ENCODE peak calls at places on chromosomes 2 and 18, in nine cellular contexts. U is GM13976, O is right lobe of liver, N is HepG2, T is PC-9, G is astrocyte of the cerebellum, A is keratinocyte, F is MCF 10A, L is left lung. Y is an unnamed sample.

GRCh38 chr2:96409543-96410184 is 74.1 kb downstream of the NCAPH start:
- DNase-seq in F (no peak), N (no peak), O (no peak), A (no peak), G (peak), U (no peak), T (no peak), L (no peak), Y (no peak)

GRCh38 chr2:43009448-43009847 is 217.0 kb downstream of the ZFP36L2 start:
- DNase-seq in A (no peak), F (no peak), N (no peak), O (no peak), U (no peak), G (no peak), T (no peak), L (no peak), Y (no peak)

GRCh38 chr18:7464245-7464966 is 102.7 kb upstream of the PTPRM start:
- DNase-seq in A (no peak), N (no peak), O (no peak), U (no peak), G (no peak), L (no peak), T (no peak), F (no peak), Y (no peak)

GRCh38 chr2:29322011-29322410 is 206.8 kb downstream of the CLIP4 start:
- DNase-seq in T (no peak), L (no peak), U (no peak), O (no peak), A (no peak), N (no peak), G (no peak), F (no peak), Y (no peak)

GRCh38 chr18:47883771-47884413 is 46.6 kb downstream of the SMAD2 start:
- DNase-seq in U (no peak), A (peak), L (no peak), T (no peak), O (no peak), F (peak), G (peak), N (no peak), Y (no peak)

GRCh38 chr2:188524519-188525113 is 232.9 kb downstream of the GULP1 start:
- DNase-seq in L (no peak), F (peak), U (peak), T (peak), O (no peak), A (no peak), N (peak), G (peak), Y (peak)

GRCh38 chr2:41020318-41020717 is 568.4 kb upstream of the SLC8A1 start:
- DNase-seq in O (no peak), N (no peak), G (no peak), L (no peak), F (no peak), T (no peak), A (no peak), U (no peak), Y (no peak)

GRCh38 chr18:31102020-31102684 is at the start of gene DSC2:
- DNase-seq in N (peak), F (peak), A (no peak), L (peak), G (no peak), O (peak), U (peak), T (peak), Y (peak)

DNA sequence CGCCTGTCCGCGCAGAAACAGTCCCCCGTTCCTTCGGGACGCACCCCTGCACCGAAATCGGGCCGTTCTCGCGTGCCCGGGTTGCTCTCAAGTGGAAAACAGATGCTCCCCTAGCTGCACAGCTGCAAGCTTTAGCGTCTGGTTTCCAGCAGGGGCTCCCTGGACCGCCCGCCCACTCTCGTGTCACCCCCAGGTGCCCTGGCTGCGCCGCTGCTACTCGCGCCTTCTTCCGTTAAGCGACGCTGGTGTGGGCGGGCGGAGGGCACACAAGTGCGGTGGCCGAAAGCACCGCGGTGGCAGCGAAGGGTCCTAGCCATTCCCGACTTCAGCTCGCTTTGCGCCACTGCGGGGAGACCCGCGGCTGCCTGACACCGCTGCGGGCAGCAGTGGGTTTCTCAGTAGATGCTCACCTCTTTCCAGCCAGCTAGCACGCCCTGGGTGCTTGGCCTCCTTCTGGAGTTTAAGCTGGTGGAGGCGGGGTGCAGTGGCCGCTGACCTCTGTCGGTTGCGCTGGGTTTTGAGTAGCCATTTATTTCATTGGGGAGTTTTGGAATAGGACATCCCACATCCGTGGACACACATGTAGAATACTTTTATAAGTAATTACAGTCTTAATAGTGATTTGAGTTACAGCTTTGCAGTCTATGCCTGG is 806 bp downstream of the ZNF407 start:
- DNase-seq in L (peak), G (no peak), O (peak), F (peak), U (peak), T (peak), N (peak), A (no peak), Y (peak)
- TF ChIP-seq CTCF in L (no peak), G (no peak), O (peak), F (no peak), U (peak), T (no peak), N (peak), A (peak), Y (no peak)

GRCh38 chr18:49059028-49059670 is 108.4 kb upstream of the SMAD7 start:
- DNase-seq in F (no peak), N (peak), T (no peak), A (no peak), O (no peak), L (no peak), G (no peak), U (no peak), Y (no peak)
- TF ChIP-seq CTCF in F (no peak), N (peak), T (no peak), A (no peak), O (no peak), L (no peak), G (peak), U (no peak), Y (no peak)

DNA sequence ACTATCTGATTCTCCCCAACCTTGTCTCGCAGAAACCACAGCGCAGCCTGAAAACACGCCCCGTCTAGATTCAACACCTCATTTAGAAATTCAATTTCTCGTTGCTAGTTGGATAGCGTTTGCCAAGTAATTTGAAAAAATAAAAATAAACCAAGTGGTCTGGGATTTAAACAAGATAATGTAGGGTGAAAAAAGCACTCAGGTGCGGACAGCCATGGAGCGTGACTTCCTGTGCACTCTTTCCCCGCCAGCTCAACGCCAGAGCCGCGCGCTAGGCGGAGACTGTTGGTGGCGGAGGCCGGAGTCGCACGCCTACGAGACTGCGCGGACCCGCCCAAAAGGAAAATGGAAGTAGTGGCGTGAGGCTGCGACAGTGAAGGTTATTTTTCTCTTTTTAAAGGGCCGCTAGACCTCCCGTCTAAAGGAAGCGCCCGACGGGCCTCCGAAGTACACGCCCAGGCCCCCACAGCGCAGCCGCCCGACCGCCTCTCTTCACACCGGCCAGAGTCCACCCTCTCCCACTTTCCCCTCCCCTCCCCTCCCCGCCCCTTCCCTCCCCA is 584 bp upstream of the CCNT2 start:
- DNase-seq in U (no peak), T (no peak), L (no peak), A (peak), F (no peak), G (no peak), N (no peak), O (no peak), Y (no peak)
- TF ChIP-seq CTCF in U (peak), T (peak), L (no peak), A (peak), F (peak), G (peak), N (peak), O (peak), Y (peak)

GRCh38 chr2:45494978-45495293 is 116.1 kb downstream of the SRBD1 start:
- DNase-seq in G (no peak), T (no peak), O (no peak), U (no peak), F (no peak), A (no peak), L (no peak), N (no peak), Y (no peak)
- TF ChIP-seq CTCF in G (no peak), T (peak), O (no peak), U (no peak), F (no peak), A (no peak), L (no peak), N (no peak), Y (no peak)

DNA sequence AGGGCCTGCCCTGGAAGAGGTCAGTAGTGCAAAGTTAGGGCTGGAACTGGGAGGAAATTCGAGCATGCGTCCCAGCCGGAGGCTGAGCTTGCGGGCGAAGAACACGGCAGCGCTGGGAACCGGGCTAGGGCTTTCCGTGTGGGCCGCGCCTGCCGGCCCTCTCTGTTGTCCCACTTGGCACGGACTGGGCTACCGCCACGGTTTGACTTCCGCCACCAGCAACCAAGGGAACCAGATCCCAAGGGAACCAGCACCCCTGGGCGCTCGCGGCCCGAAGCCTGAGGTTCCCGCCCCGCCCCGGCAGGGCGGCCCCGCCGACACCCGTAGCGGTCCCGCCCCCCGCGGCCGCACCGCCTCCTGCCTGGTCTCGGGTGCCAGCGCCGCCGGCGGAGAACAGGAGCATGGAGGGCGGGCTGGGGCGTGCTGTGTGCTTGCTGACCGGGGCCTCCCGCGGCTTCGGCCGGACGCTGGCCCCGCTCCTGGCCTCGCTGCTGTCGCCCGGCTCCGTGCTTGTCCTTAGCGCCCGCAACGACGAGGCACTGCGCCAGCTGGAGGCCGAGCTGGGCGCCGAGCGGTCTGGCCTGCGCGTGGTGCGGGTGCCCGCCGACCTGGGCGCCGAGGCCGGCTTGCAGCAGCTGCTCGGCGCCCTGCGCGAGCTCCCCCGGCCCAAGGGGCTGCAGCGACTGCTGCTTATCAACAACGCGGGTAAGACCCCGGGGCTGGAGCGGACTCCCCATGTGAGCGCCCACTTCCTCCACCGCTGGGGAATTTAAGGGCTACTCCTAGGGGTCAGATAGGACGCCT is at the start of gene SPR:
- DNase-seq in L (peak), F (peak), G (no peak), T (peak), U (peak), N (peak), O (peak), A (no peak), Y (peak)
- TF ChIP-seq CTCF in L (no peak), F (no peak), G (no peak), T (no peak), U (no peak), N (peak), O (no peak), A (no peak), Y (no peak)

GRCh38 chr18:75261430-75262223 is 51.0 kb downstream of the TSHZ1 start:
- DNase-seq in O (no peak), N (no peak), G (no peak), T (no peak), U (no peak), L (no peak), A (no peak), F (no peak), Y (no peak)
- TF ChIP-seq CTCF in O (no peak), N (no peak), G (no peak), T (no peak), U (no peak), L (no peak), A (no peak), F (no peak), Y (no peak)

GRCh38 chr2:45786831-45787357 is 135.4 kb downstream of the PRKCE start:
- DNase-seq in L (no peak), F (peak), N (no peak), A (no peak), U (no peak), T (no peak), G (no peak), O (no peak), Y (no peak)
- TF ChIP-seq CTCF in L (no peak), F (no peak), N (no peak), A (no peak), U (no peak), T (no peak), G (no peak), O (no peak), Y (no peak)

DNA sequence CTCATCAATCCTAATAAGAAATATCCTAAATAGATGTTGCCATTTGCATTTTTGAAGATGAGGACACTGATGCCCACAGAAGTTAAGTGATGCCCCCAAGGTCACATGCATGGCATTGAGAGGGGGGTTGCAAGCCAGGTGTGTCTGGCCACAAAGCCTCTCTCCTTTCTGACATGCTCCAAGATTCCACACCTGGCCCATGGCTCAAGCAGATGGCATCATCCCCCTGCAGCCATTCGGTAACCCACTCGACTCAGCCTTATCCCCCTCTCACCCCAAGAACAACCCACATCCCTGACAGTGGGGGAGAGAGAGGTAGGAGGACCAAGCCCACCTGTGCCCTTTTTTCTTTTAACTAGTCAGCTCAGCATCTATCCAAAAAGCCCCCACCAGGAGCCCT is 16.5 kb upstream of the TEX51 start:
- DNase-seq in G (no peak), L (no peak), T (no peak), A (no peak), N (no peak), O (no peak), U (no peak), F (no peak), Y (no peak)
- TF ChIP-seq CTCF in G (no peak), L (no peak), T (no peak), A (no peak), N (no peak), O (no peak), U (no peak), F (no peak), Y (no peak)

GRCh38 chr2:86521922-86522321 is 41.3 kb downstream of the CHMP3 start:
- DNase-seq in G (no peak), T (no peak), U (no peak), L (no peak), F (no peak), N (no peak), A (no peak), O (no peak), Y (no peak)

GRCh38 chr2:86520153-86520552 is 43.1 kb downstream of the CHMP3 start:
- DNase-seq in N (no peak), O (no peak), F (no peak), A (no peak), U (no peak), L (no peak), T (no peak), G (no peak), Y (no peak)

GRCh38 chr2:86519349-86519748 is 43.9 kb downstream of the CHMP3 start:
- DNase-seq in U (no peak), N (no peak), A (no peak), O (no peak), F (no peak), T (no peak), L (no peak), G (no peak), Y (no peak)

GRCh38 chr2:86522711-86523110 is 40.5 kb downstream of the CHMP3 start:
- DNase-seq in A (no peak), N (no peak), O (no peak), U (no peak), T (no peak), G (no peak), F (no peak), L (no peak), Y (no peak)

GRCh38 chr2:86518498-86518897 is 44.7 kb downstream of the CHMP3 start:
- DNase-seq in L (no peak), F (no peak), G (no peak), T (no peak), N (peak), U (no peak), O (no peak), A (no peak), Y (peak)
- TF ChIP-seq CTCF in L (no peak), F (peak), G (peak), T (no peak), N (peak), U (no peak), O (peak), A (peak), Y (no peak)

Y was measured in mucosa of descending colon.